ENCODE peak calls at places on chromosomes 16 and 17, in nine cellular contexts. L, W, P, U, D, R, M, H and N are unnamed samples.

GRCh38 chr17:65956814-65957213 is 235.1 kb downstream of the CEP112 start:
- DNase-seq in L (no peak), W (no peak), P (peak; percentile 55), U (no peak), D (no peak), R (no peak), M (no peak), H (no peak), N (no peak)

GRCh38 chr17:31467502-31468256 is 76.2 kb downstream of the RAB11FIP4 start:
- DNase-seq in L (no peak), W (no peak), P (no peak), U (peak; percentile 64), D (no peak), R (no peak), M (no peak), H (no peak), N (no peak)

GRCh38 chr16:27918755-27919154 is 144.8 kb downstream of the GSG1L start:
- DNase-seq in L (no peak), W (no peak), P (no peak), U (no peak), D (no peak), R (no peak), M (no peak), H (peak; percentile 18), N (peak; percentile 20)

GRCh38 chr17:1711804-1712203 is 1.6 kb upstream of the TLCD2 start:
- DNase-seq in L (no peak), W (no peak), P (no peak), U (no peak), D (no peak), R (no peak), M (no peak), H (no peak), N (no peak)

GRCh38 chr17:49456172-49456965 is 38.7 kb upstream of the NGFR start:
- DNase-seq in L (no peak), W (no peak), P (peak; percentile 91), U (no peak), D (no peak), R (no peak), M (no peak), H (peak; percentile 77), N (peak; percentile 87)

GRCh38 chr17:56679767-56680422 is 86.4 kb downstream of the NOG start:
- DNase-seq in L (no peak), W (no peak), P (no peak), U (no peak), D (no peak), R (no peak), M (no peak), H (no peak), N (peak; percentile 61)

GRCh38 chr16:66911112-66911511 is 7.6 kb downstream of the CDH16 start:
- DNase-seq in L (no peak), W (no peak), P (no peak), U (no peak), D (no peak), R (no peak), M (no peak), H (no peak), N (no peak)

GRCh38 chr17:66302761-66303626 is 581 bp downstream of the PRKCA start:
- DNase-seq in L (peak; percentile 76), W (peak; percentile 79), P (peak; percentile 61), U (peak; percentile 85), D (peak; percentile 51), R (peak; percentile 63), M (no peak), H (peak; percentile 41), N (peak; percentile 25)

GRCh38 chr16:12235110-12235509 is 258.6 kb downstream of the SNX29 start:
- DNase-seq in L (peak; percentile 60), W (no peak), P (no peak), U (no peak), D (no peak), R (no peak), M (no peak), H (no peak), N (no peak)

GRCh38 chr17:34620458-34620857 is 41.1 kb downstream of the TMEM132E start:
- DNase-seq in L (no peak), W (no peak), P (no peak), U (no peak), D (no peak), R (no peak), M (no peak), H (no peak), N (no peak)

GRCh38 chr16:84040823-84041391 is 1.7 kb downstream of the SLC38A8 start:
- DNase-seq in L (no peak), W (no peak), P (no peak), U (no peak), D (no peak), R (no peak), M (no peak), H (no peak), N (peak; percentile 43)

GRCh38 chr16:72264776-72265175 is 92.8 kb upstream of the PMFBP1 start:
- DNase-seq in L (no peak), W (no peak), P (no peak), U (no peak), D (no peak), R (no peak), M (no peak), H (no peak), N (no peak)

GRCh38 chr16:53034306-53034705 is 18.4 kb downstream of the CHD9NB start:
- DNase-seq in L (no peak), W (no peak), P (no peak), U (no peak), D (no peak), R (no peak), M (no peak), H (peak; percentile 30), N (peak; percentile 78)

GRCh38 chr16:53031323-53031942 is 21.3 kb downstream of the CHD9NB start:
- DNase-seq in L (no peak), W (no peak), P (no peak), U (no peak), D (no peak), R (no peak), M (no peak), H (no peak), N (no peak)

GRCh38 chr16:53024045-53024444 is 28.7 kb downstream of the CHD9NB start:
- DNase-seq in L (no peak), W (no peak), P (no peak), U (no peak), D (no peak), R (no peak), M (no peak), H (no peak), N (no peak)

GRCh38 chr16:53035176-53035942 is 17.3 kb downstream of the CHD9NB start:
- DNase-seq in L (no peak), W (no peak), P (no peak), U (no peak), D (no peak), R (no peak), M (no peak), H (no peak), N (no peak)

DNA sequence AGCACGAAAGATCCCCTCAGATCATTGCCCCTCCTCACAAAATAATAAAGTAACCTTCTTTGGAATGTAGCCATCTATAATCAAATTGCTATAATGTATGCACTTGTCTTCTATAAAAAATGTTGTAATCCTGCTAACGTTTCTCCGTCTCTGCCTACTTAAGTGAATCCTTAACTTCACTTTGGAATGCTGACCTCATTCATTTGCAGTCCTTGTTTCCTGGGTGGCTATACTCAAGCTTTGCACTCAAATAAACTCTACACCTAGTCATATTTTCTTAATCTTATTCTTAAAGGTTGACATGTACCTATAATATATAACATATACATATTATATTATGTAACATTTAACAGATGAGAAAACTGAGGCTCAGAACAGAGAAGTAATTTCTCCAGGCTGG is 22.7 kb downstream of the CHD9NB start:
- DNase-seq in L (no peak), W (no peak), P (no peak), U (no peak), D (no peak), R (no peak), M (no peak), H (no peak), N (no peak)
- TF ChIP-seq CTCF in L (no peak), W (no peak), P (no peak), U (no peak), D (no peak), R (no peak), M (no peak), H (no peak), N (no peak)

DNA sequence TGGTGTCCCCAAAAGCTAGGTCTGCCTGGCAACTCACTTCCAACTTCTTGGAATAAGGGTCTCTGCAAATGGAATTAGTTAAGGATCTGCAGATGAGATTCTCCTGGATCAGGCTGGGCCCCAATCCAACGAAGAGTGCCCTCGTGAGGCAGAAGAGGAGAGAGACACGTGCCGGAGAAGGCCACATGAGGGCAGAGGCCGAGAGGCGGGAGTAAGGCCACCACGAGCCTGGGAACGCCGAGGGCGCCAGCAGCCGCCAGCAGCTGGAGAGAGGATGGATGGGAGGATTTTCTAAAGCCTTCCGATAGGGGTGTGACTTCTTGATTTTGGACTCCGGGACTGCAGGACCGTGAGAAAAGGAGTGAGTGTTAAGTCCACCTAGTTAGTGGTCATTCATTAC is 76.3 kb downstream of the JPH3 start:
- DNase-seq in L (no peak), W (no peak), P (no peak), U (no peak), D (no peak), R (no peak), M (no peak), H (no peak), N (no peak)
- TF ChIP-seq CTCF in L (no peak), W (no peak), P (no peak), U (no peak), D (no peak), R (no peak), M (no peak), H (no peak), N (no peak)

GRCh38 chr16:16996830-16997229 is 473.9 kb downstream of the XYLT1 start:
- DNase-seq in L (no peak), W (no peak), P (no peak), U (peak; percentile 74), D (no peak), R (no peak), M (no peak), H (no peak), N (no peak)
- TF ChIP-seq CTCF in L (no peak), W (no peak), P (no peak), U (peak; percentile 75), D (no peak), R (no peak), M (no peak), H (no peak), N (no peak)

GRCh38 chr16:47664653-47665325 is 203.7 kb downstream of the PHKB start:
- DNase-seq in L (no peak), W (peak; percentile 68), P (no peak), U (no peak), D (no peak), R (no peak), M (no peak), H (peak; percentile 22), N (no peak)

GRCh38 chr16:47657977-47658376 is 196.8 kb downstream of the PHKB start:
- DNase-seq in L (no peak), W (no peak), P (no peak), U (no peak), D (no peak), R (no peak), M (no peak), H (no peak), N (no peak)

GRCh38 chr16:47666434-47666833 is 205.3 kb downstream of the PHKB start:
- DNase-seq in L (no peak), W (no peak), P (no peak), U (peak; percentile 57), D (no peak), R (no peak), M (no peak), H (no peak), N (no peak)

GRCh38 chr16:47657032-47657431 is 195.9 kb downstream of the PHKB start:
- DNase-seq in L (no peak), W (no peak), P (no peak), U (no peak), D (no peak), R (no peak), M (no peak), H (no peak), N (no peak)

GRCh38 chr16:47660540-47660939 is 199.4 kb downstream of the PHKB start:
- DNase-seq in L (no peak), W (no peak), P (no peak), U (no peak), D (no peak), R (no peak), M (no peak), H (no peak), N (no peak)
- TF ChIP-seq CTCF in L (no peak), W (no peak), P (no peak), U (peak; percentile 55), D (no peak), R (no peak), M (no peak), H (no peak), N (no peak)